ENCODE peak calls at places on chromosomes 4 and X, in five cellular contexts. E is HepG2, X is GM12891, O is K562, Z is GM12878. A is an unnamed sample.

GRCh38 chrX:9873952-9874351 is 87.7 kb downstream of the SHROOM2 start:
- DNase-seq in Z (no peak), O (peak), X (no peak), E (peak), A (peak)

GRCh38 chr4:187209921-187210613 is 486.4 kb upstream of the FAT1 start:
- DNase-seq in O (no peak), X (no peak), E (no peak), Z (no peak), A (no peak)

GRCh38 chr4:168421671-168422070 is 58.6 kb downstream of the DDX60L start:
- DNase-seq in Z (no peak), E (no peak), O (peak), X (no peak), A (no peak)

GRCh38 chr4:94757192-94758140 is at the start of gene BMPR1B:
- DNase-seq in Z (no peak), O (no peak), X (no peak), E (no peak), A (peak)

GRCh38 chr4:47383829-47384427 is 79.6 kb downstream of the COMMD8 start:
- DNase-seq in X (no peak), O (peak), E (peak), Z (no peak), A (no peak)

GRCh38 chr4:113967687-113968086 is 11.8 kb downstream of the ARSJ start:
- DNase-seq in O (no peak), Z (no peak), E (no peak), X (no peak), A (no peak)

GRCh38 chr4:166957451-166957850 is 276.8 kb downstream of the SPOCK3 start:
- DNase-seq in X (no peak), Z (no peak), O (no peak), E (no peak), A (no peak)

GRCh38 chrX:49266536-49267445 is 2.3 kb upstream of the FOXP3 start:
- DNase-seq in O (no peak), Z (no peak), E (no peak), X (no peak), A (no peak)

GRCh38 chr4:109440948-109441347 is 7.3 kb downstream of the SEC24B start:
- DNase-seq in X (no peak), O (no peak), Z (no peak), E (no peak), A (no peak)

GRCh38 chrX:133723930-133724329 is 261.5 kb downstream of the GPC3 start:
- DNase-seq in E (peak), X (no peak), Z (no peak), O (no peak), A (no peak)

GRCh38 chrX:133726211-133726630 is 259.2 kb downstream of the GPC3 start:
- DNase-seq in E (peak), X (no peak), O (no peak), Z (no peak), A (no peak)

GRCh38 chrX:133722756-133723155 is 262.6 kb downstream of the GPC3 start:
- DNase-seq in Z (no peak), X (no peak), E (no peak), O (no peak), A (no peak)

GRCh38 chrX:133726642-133727041 is 258.8 kb downstream of the GPC3 start:
- DNase-seq in E (no peak), O (no peak), Z (no peak), X (no peak), A (no peak)
- TF ChIP-seq TAF1 in E (no peak), O (no peak), Z (no peak), X (no peak), A (no peak)

GRCh38 chrX:19864736-19865135 is 22.7 kb downstream of the SH3KBP1 start:
- DNase-seq in X (no peak), O (no peak), E (no peak), Z (no peak), A (no peak)
- TF ChIP-seq POLR2AphosphoS5 in X (no peak), O (no peak), E (no peak), Z (peak), A (no peak)

DNA sequence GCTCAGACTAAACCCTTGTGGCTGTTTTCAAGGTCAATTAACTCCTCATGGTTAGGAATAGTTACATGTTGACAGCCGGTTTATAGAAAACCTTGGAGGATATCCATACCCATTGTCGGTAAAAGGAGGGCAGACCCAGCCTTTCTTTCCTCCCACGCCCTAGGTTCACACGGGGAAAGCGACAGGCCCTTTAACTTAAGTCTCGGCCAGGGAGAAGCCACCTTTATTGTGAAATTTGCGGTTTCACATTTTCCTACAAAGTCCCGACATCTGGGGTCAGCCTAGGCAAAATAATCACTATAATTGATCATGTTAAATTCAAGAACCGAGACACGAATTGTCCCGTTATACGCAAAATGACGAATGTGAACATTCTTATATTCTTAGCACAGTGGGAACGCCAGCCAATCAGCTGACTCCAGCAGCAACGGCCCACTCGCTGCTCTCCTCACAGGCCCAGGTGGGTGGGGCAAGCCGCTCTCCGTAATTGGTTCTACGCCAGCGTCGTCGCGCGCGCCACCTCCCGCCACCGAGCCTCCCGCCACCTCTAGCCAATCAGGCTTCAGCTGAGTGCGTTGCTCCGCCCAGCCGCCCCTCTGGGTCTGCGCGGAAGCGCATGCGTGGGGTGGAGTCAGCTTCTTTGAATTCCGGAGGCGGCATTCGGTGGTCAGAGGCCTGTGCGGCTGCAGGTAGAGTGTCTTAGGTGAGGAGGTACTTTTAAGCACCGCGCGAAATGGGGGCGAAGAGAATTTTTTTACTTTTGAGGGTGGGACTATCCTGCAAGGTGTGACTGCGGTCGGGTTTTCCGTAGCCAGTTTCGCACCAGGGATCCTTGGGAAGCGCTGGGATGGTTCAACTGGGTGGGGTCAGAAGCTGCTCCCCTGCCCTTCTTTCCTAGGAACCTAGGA is at the start of gene CENPI:
- DNase-seq in O (peak), X (peak), E (peak), Z (peak), A (peak)
- TF ChIP-seq POLR2A in O (peak), X (peak), E (peak), Z (peak), A (peak)

DNA sequence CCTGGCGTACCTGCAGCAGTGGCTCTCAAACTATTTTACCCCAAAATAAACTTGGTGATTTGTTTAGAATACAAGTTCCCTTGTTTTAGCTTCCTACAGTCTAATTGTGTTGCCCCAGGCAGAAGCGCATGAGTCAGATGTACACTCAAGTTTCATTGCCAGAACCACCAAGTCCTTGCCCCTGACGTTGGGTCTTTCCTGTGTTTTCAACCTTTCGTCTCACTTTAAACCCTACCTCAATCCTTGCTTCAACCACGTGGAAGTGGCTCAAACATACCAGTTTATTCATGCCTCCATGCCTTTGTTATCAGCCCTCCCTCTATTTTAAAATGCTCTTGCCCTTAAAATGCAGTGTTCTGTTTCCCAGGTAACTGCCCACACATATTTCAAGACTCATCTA is 66.3 kb upstream of the SLC7A11 start:
- DNase-seq in X (no peak), E (no peak), Z (no peak), O (no peak), A (no peak)
- TF ChIP-seq TAF1 in X (no peak), E (no peak), Z (no peak), O (no peak), A (no peak)

DNA sequence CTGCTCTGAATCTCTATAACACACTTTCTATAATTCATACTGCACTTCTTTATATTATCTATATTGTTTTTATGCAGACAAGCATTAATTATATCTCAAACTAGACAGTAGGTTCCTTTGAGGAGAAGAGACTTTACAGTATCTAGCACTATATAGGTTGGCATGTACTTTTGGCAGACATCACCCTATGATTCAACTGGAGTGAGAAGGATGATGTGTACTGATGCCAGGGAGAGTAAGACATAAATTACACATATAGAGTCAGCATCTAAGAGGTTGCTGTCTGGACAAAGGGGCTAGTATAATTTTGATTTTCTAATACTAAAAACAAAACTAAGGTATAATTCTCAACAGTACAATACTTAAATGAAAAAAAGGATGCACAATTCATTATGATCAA is 5.1 kb upstream of the RBM41 start:
- DNase-seq in O (no peak), X (no peak), Z (no peak), E (no peak), A (no peak)
- TF ChIP-seq POLR2AphosphoS5 in O (no peak), X (no peak), Z (no peak), E (no peak), A (no peak)

GRCh38 chrX:68432648-68433047 is 647 bp downstream of the OPHN1 start:
- DNase-seq in E (no peak), X (no peak), Z (no peak), O (peak), A (no peak)
- TF ChIP-seq POLR2A in E (no peak), X (no peak), Z (no peak), O (no peak), A (no peak)

GRCh38 chr4:150211016-150211415 is 132.8 kb downstream of the DCLK2 start:
- DNase-seq in E (no peak), Z (no peak), O (no peak), X (no peak), A (no peak)

GRCh38 chr4:150211821-150212445 is 133.7 kb downstream of the DCLK2 start:
- DNase-seq in X (no peak), Z (no peak), E (no peak), O (no peak), A (no peak)

GRCh38 chr4:150207871-150208270 is 129.6 kb downstream of the DCLK2 start:
- DNase-seq in Z (no peak), E (no peak), O (no peak), X (no peak), A (no peak)

GRCh38 chr4:150206981-150207380 is 128.7 kb downstream of the DCLK2 start:
- DNase-seq in E (no peak), Z (no peak), O (no peak), X (no peak), A (no peak)

GRCh38 chr4:150209140-150209829 is 131.0 kb downstream of the DCLK2 start:
- DNase-seq in O (peak), E (peak), Z (no peak), X (peak), A (no peak)
- TF ChIP-seq TAF1 in O (no peak), E (no peak), Z (no peak), X (no peak), A (no peak)

DNA sequence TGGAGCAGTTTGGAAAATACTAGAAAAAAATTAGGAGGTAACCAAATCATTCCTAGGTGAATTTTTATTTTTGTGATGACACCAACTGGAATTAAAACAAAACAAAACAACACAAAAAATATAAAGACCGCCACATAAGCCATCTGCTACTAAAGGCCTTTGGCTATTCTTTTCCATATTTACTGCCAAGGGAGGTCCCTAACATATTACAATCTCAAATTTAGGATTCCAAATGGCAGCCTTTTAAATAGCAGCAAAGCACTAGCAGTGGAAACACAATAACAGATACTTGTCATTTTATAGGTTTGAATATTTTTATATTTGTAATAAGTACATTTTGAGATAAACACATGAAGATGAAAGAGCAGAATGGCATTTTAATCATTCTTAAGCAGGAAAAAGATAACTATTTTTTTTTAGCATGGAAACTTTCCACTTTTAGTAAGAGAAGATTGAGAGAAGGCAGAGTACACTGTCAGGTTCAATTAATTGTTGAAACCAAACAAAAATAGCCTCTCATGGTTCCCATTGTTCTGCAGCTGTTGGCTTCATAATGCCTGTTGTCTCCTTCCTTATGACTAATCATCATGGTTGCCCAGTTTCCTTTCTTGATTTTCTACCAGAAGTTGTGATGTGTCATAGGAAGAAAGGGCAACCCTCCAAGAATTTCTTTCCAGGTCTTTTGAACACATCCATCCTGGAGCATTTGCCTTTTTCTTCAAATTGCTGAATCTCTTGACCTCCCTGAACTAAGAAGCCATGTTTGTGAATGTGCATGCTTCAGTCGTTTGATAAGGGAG is 219.0 kb upstream of the EMCN start:
- DNase-seq in E (no peak), Z (no peak), O (no peak), X (no peak), A (no peak)
- TF ChIP-seq POLR2AphosphoS5 in E (no peak), Z (no peak), O (no peak), X (no peak), A (no peak)

A was measured in GM12892.